ENCODE peak calls at places on chromosomes 7 and 10, in ten cellular contexts. K is osteocyte; U is NCI-H446 treated with DMSO at 0.1 percent for 48 hours; H is stimulated activated naive CD8-positive, alpha-beta T cell treated with anti-CD3 and anti-CD28 coated beads, Interleukin-15, Interleukin-2, amounts not matched to agents 100 U/mL and 50 U/mL, for 24 hours; T is M059J; Y is AG04450; Z is cardiac septum; M is occipital lobe; V is Right ventricle myocardium superior; S is T follicular helper cell. B is an unnamed sample.

GRCh38 chr7:71182536-71182935 is 50.6 kb downstream of the GALNT17 start:
- DNase-seq in S (no peak), K (no peak), T (no peak), Y (no peak), M (no peak), Z (no peak), V (no peak), U (no peak), H (no peak), B (no peak)

GRCh38 chr7:23204241-23204640 is 22.4 kb downstream of the NUP42 start:
- DNase-seq in M (no peak), H (no peak), U (no peak), T (no peak), S (no peak), V (no peak), K (no peak), Y (no peak), Z (no peak), B (no peak)

GRCh38 chr7:116236020-116236630 is 25.8 kb downstream of the TES start:
- DNase-seq in S (peak; percentile 52), Z (no peak), Y (no peak), T (peak; percentile 65), V (no peak), U (peak; percentile 6), K (no peak), M (no peak), H (peak; percentile 49), B (peak; percentile 32)

GRCh38 chr10:6083523-6084475 is 5.0 kb upstream of the RBM17 start:
- DNase-seq in V (no peak), Z (no peak), T (peak; percentile 41), M (no peak), U (no peak), H (peak; percentile 70), Y (no peak), K (peak; percentile 42), S (peak; percentile 37), B (no peak)

GRCh38 chr7:90931996-90932912 is 332.0 kb upstream of the FZD1 start:
- DNase-seq in K (no peak), Z (no peak), V (no peak), T (no peak), H (no peak), M (no peak), U (peak; percentile 74), Y (no peak), S (no peak), B (no peak)

GRCh38 chr10:62015994-62016393 is 114.5 kb downstream of the ARID5B start:
- DNase-seq in K (no peak), M (no peak), H (no peak), S (no peak), V (no peak), U (peak; percentile 8), Z (no peak), T (no peak), Y (no peak), B (no peak)

GRCh38 chr7:79531116-79531515 is 77.6 kb upstream of the MAGI2 start:
- DNase-seq in S (no peak), Z (no peak), U (no peak), V (no peak), T (no peak), Y (no peak), H (no peak), K (no peak), M (no peak), B (no peak)

GRCh38 chr10:102416181-102417094 is 2.1 kb downstream of the PSD start:
- DNase-seq in Y (no peak), H (no peak), V (no peak), S (no peak), T (no peak), M (no peak), Z (no peak), K (no peak), U (no peak), B (no peak)

GRCh38 chr7:959271-959670 is 4.8 kb upstream of the ADAP1 start:
- DNase-seq in T (no peak), K (no peak), Z (no peak), M (no peak), V (peak; percentile 29), Y (no peak), S (no peak), H (no peak), U (no peak), B (no peak)

GRCh38 chr7:148712610-148713330 is 14.1 kb downstream of the CUL1 start:
- DNase-seq in Y (no peak), H (no peak), M (no peak), Z (no peak), U (no peak), K (no peak), T (no peak), S (no peak), V (no peak), B (no peak)